ENCODE peak calls at places on chromosomes 3 and 15, in nine cellular contexts. M is MM.1S; T is transverse colon; R is mesenchymal stem cell; U is heart left ventricle; H is CD8-positive, alpha-beta T cell; X is hepatocyte; S is PC-9; A is K562. E is an unnamed sample.

GRCh38 chr15:85706779-85707518 is 87.8 kb downstream of the KLHL25 start:
- DNase-seq in T (peak; percentile 23), S (no peak), M (peak; percentile 87), X (peak; percentile 43), H (no peak), A (no peak), R (peak; percentile 89), U (peak; percentile 39), E (no peak)

GRCh38 chr3:158108596-158108995 is 1.3 kb upstream of the RSRC1 start:
- DNase-seq in T (no peak), U (no peak), R (no peak), X (no peak), H (no peak), S (no peak), A (no peak), M (no peak), E (no peak)

GRCh38 chr15:73002509-73002908 is 49.8 kb upstream of the NEO1 start:
- DNase-seq in A (no peak), S (no peak), U (no peak), M (no peak), R (peak; percentile 85), H (no peak), X (no peak), T (no peak), E (no peak)

GRCh38 chr3:100269410-100270217 is 8.8 kb downstream of the TBC1D23 start:
- DNase-seq in A (no peak), T (no peak), M (no peak), S (peak; percentile 96), H (no peak), U (no peak), R (peak; percentile 93), X (no peak), E (no peak)

GRCh38 chr3:73451276-73451973 is 173.3 kb downstream of the PDZRN3 start:
- DNase-seq in M (peak; percentile 85), X (no peak), T (no peak), H (no peak), U (no peak), A (no peak), R (no peak), S (no peak), E (no peak)

GRCh38 chr3:182609575-182610156 is 183.6 kb upstream of the ATP11B start:
- DNase-seq in A (no peak), U (no peak), H (no peak), S (peak; percentile 98), T (peak; percentile 78), M (no peak), R (no peak), X (peak; percentile 70), E (no peak)

GRCh38 chr3:195007794-195008193 is 263.2 kb downstream of the XXYLT1 start:
- DNase-seq in H (no peak), M (no peak), T (no peak), U (no peak), A (no peak), R (no peak), X (no peak), S (peak; percentile 92), E (peak; percentile 5)

GRCh38 chr3:188387921-188388320 is 234.0 kb downstream of the LPP start:
- DNase-seq in S (no peak), A (no peak), U (no peak), H (no peak), M (no peak), X (no peak), R (no peak), T (no peak), E (no peak)

GRCh38 chr15:68234060-68234459 is 4.5 kb upstream of the CLN6 start:
- DNase-seq in S (no peak), R (peak; percentile 20), M (no peak), U (no peak), X (peak; percentile 53), T (no peak), A (no peak), H (no peak), E (no peak)

GRCh38 chr15:38696120-38696727 is 131.6 kb upstream of the RASGRP1 start:
- DNase-seq in R (peak; percentile 49), M (peak; percentile 93), T (peak; percentile 50), H (peak; percentile 65), U (no peak), A (no peak), X (no peak), S (no peak), E (no peak)

GRCh38 chr15:52258461-52258860 is 37.1 kb downstream of the MYO5C start:
- DNase-seq in H (no peak), A (no peak), S (no peak), X (no peak), T (no peak), R (no peak), U (no peak), M (no peak), E (no peak)

GRCh38 chr3:102410616-102411015 is 24.2 kb upstream of the ZPLD1 start:
- DNase-seq in H (no peak), S (no peak), X (no peak), R (no peak), U (no peak), A (no peak), M (no peak), T (no peak), E (no peak)

GRCh38 chr15:58380280-58380945 is 51.4 kb upstream of the LIPC start:
- DNase-seq in S (no peak), X (no peak), H (no peak), U (no peak), R (no peak), T (no peak), M (no peak), A (no peak), E (no peak)

GRCh38 chr3:17500618-17501017 is 241.8 kb downstream of the TBC1D5 start:
- DNase-seq in S (no peak), U (no peak), A (no peak), R (no peak), M (no peak), X (no peak), H (no peak), T (no peak), E (no peak)

GRCh38 chr3:121330118-121330517 is 215.7 kb downstream of the POLQ start:
- DNase-seq in T (no peak), R (no peak), U (no peak), X (no peak), S (no peak), A (no peak), H (no peak), M (no peak), E (no peak)

GRCh38 chr3:171995486-171995885 is 43.9 kb upstream of the FNDC3B start:
- DNase-seq in U (no peak), X (no peak), M (no peak), R (peak; percentile 54), A (no peak), S (no peak), H (no peak), T (no peak), E (no peak)
- H3K9me3 ChIP-seq in U (peaks cover 23% of the 10 kb centered on the region), X (peaks cover 5% of the 10 kb centered on the region), M (no peaks in the 10 kb centered on the region), R (no peaks in the 10 kb centered on the region), A (no peaks in the 10 kb centered on the region), S (no peaks in the 10 kb centered on the region), H (no peaks in the 10 kb centered on the region), T (no peaks in the 10 kb centered on the region), E (no peaks in the 10 kb centered on the region)

GRCh38 chr15:89863918-89864317 is 29.9 kb downstream of the AP3S2 start:
- DNase-seq in M (no peak), H (no peak), S (no peak), U (no peak), R (no peak), T (no peak), A (no peak), X (no peak), E (no peak)
- H3K9me3 ChIP-seq in M (no peaks in the 10 kb centered on the region), H (no peaks in the 10 kb centered on the region), S (no peaks in the 10 kb centered on the region), U (no peaks in the 10 kb centered on the region), R (no peaks in the 10 kb centered on the region), T (no peaks in the 10 kb centered on the region), A (no peaks in the 10 kb centered on the region), X (no peaks in the 10 kb centered on the region), E (no peaks in the 10 kb centered on the region)

GRCh38 chr3:458614-459375 is 262.2 kb downstream of the CHL1 start:
- DNase-seq in T (no peak), H (no peak), U (no peak), M (no peak), S (no peak), X (no peak), R (no peak), A (no peak), E (no peak)
- H3K9me3 ChIP-seq in T (no peaks in the 10 kb centered on the region), H (no peaks in the 10 kb centered on the region), U (no peaks in the 10 kb centered on the region), M (no peaks in the 10 kb centered on the region), S (no peaks in the 10 kb centered on the region), X (no peaks in the 10 kb centered on the region), R (no peaks in the 10 kb centered on the region), A (no peaks in the 10 kb centered on the region), E (no peaks in the 10 kb centered on the region)

GRCh38 chr3:65126527-65127440 is 439.0 kb upstream of the ADAMTS9 start:
- DNase-seq in H (no peak), M (no peak), X (peak; percentile 10), S (no peak), U (no peak), A (no peak), R (peak; percentile 89), T (no peak), E (no peak)
- H3K9me3 ChIP-seq in H (no peaks in the 10 kb centered on the region), M (no peaks in the 10 kb centered on the region), X (no peaks in the 10 kb centered on the region), S (no peaks in the 10 kb centered on the region), U (no peaks in the 10 kb centered on the region), A (no peaks in the 10 kb centered on the region), R (no peaks in the 10 kb centered on the region), T (no peaks in the 10 kb centered on the region), E (no peaks in the 10 kb centered on the region)

DNA sequence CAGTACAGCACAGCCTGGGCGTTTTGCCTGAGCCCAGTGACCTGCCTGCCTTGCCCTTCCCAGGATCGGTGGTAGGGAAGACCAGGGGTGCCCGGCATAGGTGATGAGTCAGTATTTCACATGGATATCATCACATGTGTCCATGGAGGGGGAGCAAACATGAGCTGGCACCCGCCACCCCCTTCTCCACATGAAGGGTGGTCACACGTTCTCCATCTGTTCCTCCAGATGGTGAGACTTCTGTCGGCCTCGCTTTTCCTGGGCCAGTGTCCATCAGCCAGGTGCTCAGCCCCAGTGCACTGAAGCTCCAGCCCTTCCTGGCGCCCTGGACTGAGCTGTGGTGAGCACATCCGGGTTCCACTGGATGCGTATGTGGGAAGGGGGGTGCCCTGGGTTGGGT is 208.4 kb downstream of the UBE3A start:
- DNase-seq in S (no peak), M (no peak), R (no peak), A (no peak), H (no peak), T (no peak), X (no peak), U (no peak), E (no peak)
- H3K9me3 ChIP-seq in S (no peaks in the 10 kb centered on the region), M (no peaks in the 10 kb centered on the region), R (no peaks in the 10 kb centered on the region), A (no peaks in the 10 kb centered on the region), H (no peaks in the 10 kb centered on the region), T (no peaks in the 10 kb centered on the region), X (no peaks in the 10 kb centered on the region), U (no peaks in the 10 kb centered on the region), E (no peaks in the 10 kb centered on the region)

GRCh38 chr3:6326760-6327159 is 534.2 kb upstream of the GRM7 start:
- DNase-seq in M (no peak), X (no peak), S (no peak), A (no peak), U (no peak), R (no peak), T (no peak), H (no peak), E (no peak)

DNA sequence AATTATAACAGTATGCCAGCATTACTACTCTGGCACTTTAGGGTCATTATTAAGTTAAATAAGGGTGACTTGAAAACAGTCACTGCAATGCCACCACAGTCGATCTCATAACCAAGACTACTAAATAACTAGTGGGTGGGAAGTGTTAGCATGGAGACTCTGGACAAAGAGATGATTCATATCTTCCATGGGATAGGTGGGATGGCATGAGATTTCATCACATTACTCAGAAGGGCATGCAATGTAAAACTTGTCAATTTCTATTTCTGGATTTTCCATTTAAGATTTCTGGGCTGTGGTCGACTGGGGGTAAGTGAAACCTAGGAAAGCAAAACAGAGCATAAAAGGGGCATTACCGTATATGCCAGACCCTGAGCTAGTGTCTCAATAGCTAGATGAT is 538.9 kb upstream of the GRM7 start:
- DNase-seq in X (no peak), T (no peak), R (no peak), U (no peak), A (no peak), H (no peak), S (no peak), M (no peak), E (no peak)
- H3K9me3 ChIP-seq in X (no peaks in the 10 kb centered on the region), T (no peaks in the 10 kb centered on the region), R (peaks cover 7% of the 10 kb centered on the region), U (no peaks in the 10 kb centered on the region), A (no peaks in the 10 kb centered on the region), H (no peaks in the 10 kb centered on the region), S (no peaks in the 10 kb centered on the region), M (no peaks in the 10 kb centered on the region), E (no peaks in the 10 kb centered on the region)

E was measured in upper lobe of right lung.